ENCODE peak calls at places on chromosomes 16 and 17, in four cellular contexts. Z, P, W and Y are unnamed samples.

GRCh38 chr17:2844386-2844785 is 48.1 kb downstream of the RAP1GAP2 start:
- DNase-seq in W (peak; percentile 29), Z (no peak), P (no peak), Y (no peak)

GRCh38 chr16:53041196-53041977 is 11.3 kb downstream of the CHD9NB start:
- DNase-seq in Z (no peak), P (no peak), W (peak; percentile 5), Y (no peak)

GRCh38 chr17:74584714-74585113 is 7.4 kb downstream of the CD300LD start:
- DNase-seq in W (no peak), Z (no peak), P (no peak), Y (no peak)

GRCh38 chr16:69330286-69331109 is at the start of gene PDF:
- DNase-seq in W (peak; percentile 90), Z (peak; percentile 94), P (peak; percentile 93), Y (peak; percentile 97)

GRCh38 chr17:60139438-60140285 is 10.1 kb upstream of the CA4 start:
- DNase-seq in Z (peak; percentile 71), P (peak; percentile 38), W (peak; percentile 58), Y (peak; percentile 77)

GRCh38 chr17:29825604-29826003 is 104.4 kb downstream of the SSH2 start:
- DNase-seq in W (no peak), Z (no peak), P (no peak), Y (peak; percentile 76)

GRCh38 chr17:66855204-66855603 is 20.3 kb downstream of the CACNG5 start:
- DNase-seq in Z (no peak), P (no peak), W (no peak), Y (peak; percentile 39)

GRCh38 chr16:67244387-67245188 is 2.7 kb downstream of the FHOD1 start:
- DNase-seq in Z (peak; percentile 82), W (peak; percentile 87), P (peak; percentile 79), Y (peak; percentile 75)

GRCh38 chr17:40331743-40332641 is 23.0 kb downstream of the RARA start:
- DNase-seq in W (no peak), Z (peak; percentile 87), P (no peak), Y (peak; percentile 63)

GRCh38 chr17:74775409-74776043 is 619 bp downstream of the NAT9 start:
- DNase-seq in W (no peak), P (no peak), Z (no peak), Y (no peak)

GRCh38 chr16:35173295-35173694 is 1713.9 kb downstream of the TP53TG3F start:
- DNase-seq in Z (no peak), W (no peak), P (no peak), Y (no peak)

GRCh38 chr16:8108991-8109509 is 481.3 kb downstream of the TMEM114 start:
- DNase-seq in Z (no peak), W (no peak), P (no peak), Y (no peak)

GRCh38 chr17:10699861-10700260 is 2.5 kb downstream of the ADPRM start:
- DNase-seq in P (peak; percentile 45), Z (no peak), W (no peak), Y (no peak)

GRCh38 chr17:44321246-44322120 is 3.1 kb downstream of the SLC25A39 start:
- DNase-seq in W (no peak), P (no peak), Z (no peak), Y (no peak)
- H3K36me3 ChIP-seq in W (peaks cover 24% of the 10 kb centered on the region), P (no peaks in the 10 kb centered on the region), Z (peaks cover 28% of the 10 kb centered on the region), Y (no peaks in the 10 kb centered on the region)

GRCh38 chr17:57415737-57416354 is 159.5 kb downstream of the MSI2 start:
- DNase-seq in Z (no peak), W (no peak), P (no peak), Y (no peak)
- H3K36me3 ChIP-seq in Z (peaks cover 1% of the 10 kb centered on the region), W (no peaks in the 10 kb centered on the region), P (no peaks in the 10 kb centered on the region), Y (no peaks in the 10 kb centered on the region)

GRCh38 chr17:80889231-80889896 is 102.3 kb upstream of the CHMP6 start:
- DNase-seq in P (no peak), W (no peak), Z (no peak), Y (no peak)
- H3K36me3 ChIP-seq in P (no peaks in the 10 kb centered on the region), W (peaks cover 37% of the 10 kb centered on the region), Z (peaks cover 43% of the 10 kb centered on the region), Y (peaks cover 6% of the 10 kb centered on the region)

GRCh38 chr16:77383606-77384187 is 51.1 kb downstream of the ADAMTS18 start:
- DNase-seq in W (no peak), Z (no peak), P (no peak), Y (no peak)
- H3K36me3 ChIP-seq in W (no peaks in the 10 kb centered on the region), Z (no peaks in the 10 kb centered on the region), P (no peaks in the 10 kb centered on the region), Y (no peaks in the 10 kb centered on the region)

GRCh38 chr17:80371196-80371595 is 43.8 kb upstream of the ENDOV start:
- DNase-seq in P (no peak), W (no peak), Z (no peak), Y (no peak)
- H3K36me3 ChIP-seq in P (peaks cover 7% of the 10 kb centered on the region), W (peaks cover 57% of the 10 kb centered on the region), Z (peaks cover 47% of the 10 kb centered on the region), Y (peaks cover 39% of the 10 kb centered on the region)

DNA sequence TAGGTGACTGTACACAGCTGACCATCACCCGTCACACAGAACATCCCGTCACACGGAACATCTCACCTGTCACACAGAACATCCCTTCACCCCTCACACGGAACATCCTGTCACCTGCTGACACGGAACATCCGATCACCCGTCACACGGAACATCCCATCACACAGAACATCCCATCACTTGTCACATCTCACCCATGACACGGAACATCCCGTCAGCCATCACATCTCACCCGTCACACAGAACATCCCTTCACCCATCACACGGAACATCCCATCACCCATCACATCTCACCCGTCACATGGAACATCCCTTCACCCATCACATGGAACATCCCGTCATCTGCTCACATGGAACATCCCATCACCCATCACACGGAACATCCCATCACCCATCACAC is 3.8 kb downstream of the CPNE7 start:
- DNase-seq in W (no peak), P (no peak), Z (no peak), Y (no peak)
- H3K36me3 ChIP-seq in W (peaks cover 6% of the 10 kb centered on the region), P (no peaks in the 10 kb centered on the region), Z (no peaks in the 10 kb centered on the region), Y (no peaks in the 10 kb centered on the region)

DNA sequence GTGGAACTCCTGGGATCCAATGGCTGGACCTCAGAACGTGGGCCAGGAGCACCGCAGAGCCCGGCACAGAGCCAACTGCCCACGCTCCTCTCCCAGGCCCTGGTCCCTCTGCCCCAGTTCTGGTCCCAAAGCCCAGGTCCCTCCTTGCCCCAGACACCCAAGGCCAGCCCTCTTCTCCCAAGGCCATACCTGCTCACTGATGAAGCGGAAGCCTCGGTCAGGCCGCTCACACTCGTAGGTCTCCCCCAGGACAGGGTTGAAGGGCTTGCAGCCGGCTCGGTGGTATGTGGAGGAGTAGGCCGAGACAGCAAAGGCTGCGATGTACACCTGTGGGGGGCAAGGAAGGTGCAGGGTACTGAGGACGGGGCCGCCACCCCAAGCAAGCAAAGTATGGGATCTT is 8.5 kb downstream of the OSBPL7 start:
- DNase-seq in P (no peak), Z (no peak), W (no peak), Y (peak; percentile 17)
- H3K36me3 ChIP-seq in P (no peaks in the 10 kb centered on the region), Z (peaks cover 73% of the 10 kb centered on the region), W (peaks cover 62% of the 10 kb centered on the region), Y (peaks cover 12% of the 10 kb centered on the region)

GRCh38 chr17:80327518-80327917 is 66.9 kb downstream of the RNF213 start:
- DNase-seq in W (no peak), P (no peak), Z (peak; percentile 32), Y (no peak)

GRCh38 chr17:80319999-80320344 is 59.3 kb downstream of the RNF213 start:
- DNase-seq in W (peak; percentile 53), Z (no peak), P (no peak), Y (no peak)

GRCh38 chr17:80320496-80320895 is 59.8 kb downstream of the RNF213 start:
- DNase-seq in Z (no peak), W (no peak), P (no peak), Y (no peak)

GRCh38 chr17:80322864-80323263 is 62.2 kb downstream of the RNF213 start:
- DNase-seq in W (no peak), P (no peak), Z (no peak), Y (no peak)

GRCh38 chr17:80323982-80324381 is 63.3 kb downstream of the RNF213 start:
- DNase-seq in W (no peak), P (no peak), Z (no peak), Y (no peak)
- H3K36me3 ChIP-seq in W (peaks cover 61% of the 10 kb centered on the region), P (no peaks in the 10 kb centered on the region), Z (peaks cover 50% of the 10 kb centered on the region), Y (peaks cover 23% of the 10 kb centered on the region)

DNA sequence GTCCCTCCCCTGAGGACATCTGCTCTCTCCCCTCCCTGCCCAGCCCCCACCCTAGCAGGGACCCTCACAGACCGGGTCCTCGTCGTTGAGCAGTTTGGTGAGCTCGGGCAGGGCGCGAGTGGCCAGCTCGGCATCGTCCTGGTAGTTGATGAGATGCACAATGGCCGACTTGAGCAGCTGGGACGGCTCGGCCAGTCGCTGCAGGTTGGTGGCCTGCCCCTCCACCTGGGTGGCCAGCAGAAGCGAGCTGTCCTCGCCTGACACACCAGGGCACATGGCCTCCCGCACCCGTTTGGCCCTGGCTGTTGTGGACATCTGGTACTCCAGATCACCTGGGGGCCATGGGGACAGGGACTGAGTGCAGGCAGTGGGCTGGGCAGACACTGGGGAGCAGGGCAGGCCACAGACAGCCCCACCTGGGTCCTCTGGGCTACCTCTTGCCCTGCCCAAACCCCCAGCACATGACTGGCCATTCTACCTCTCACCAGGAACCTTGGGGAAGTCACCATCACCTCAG is 17.1 kb downstream of the JUP start:
- DNase-seq in W (no peak), Z (no peak), P (no peak), Y (no peak)
- H3K36me3 ChIP-seq in W (peaks cover 63% of the 10 kb centered on the region), Z (peaks cover 55% of the 10 kb centered on the region), P (peaks cover 3% of the 10 kb centered on the region), Y (peaks cover 19% of the 10 kb centered on the region)